ENCODE peak calls at places on chromosomes 16 and 17, in nine cellular contexts. One of them, this sample, is unnamed.

GRCh38 chr17:55420067-55420775 is 1.4 kb downstream of the MMD start:
- DNase-seq in progenitor cell of endocrine pancreas: no peak
- DNase-seq in cardiac fibroblast: no peak
- DNase-seq in nephron progenitor cell: no peak
- DNase-seq in GM06990: peak; percentile 53
- DNase-seq in astrocyte of the spinal cord: no peak
- DNase-seq in left ventricle myocardium inferior: no peak
- DNase-seq in fibroblast of pulmonary artery: no peak
- DNase-seq in brain microvascular endothelial cell: no peak
- DNase-seq in this sample: peak; percentile 47

GRCh38 chr16:74169687-74170522 is 126.7 kb upstream of the PSMD7 start:
- DNase-seq in progenitor cell of endocrine pancreas: no peak
- DNase-seq in cardiac fibroblast: peak; percentile 33
- DNase-seq in nephron progenitor cell: no peak
- DNase-seq in GM06990: no peak
- DNase-seq in astrocyte of the spinal cord: peak; percentile 15
- DNase-seq in left ventricle myocardium inferior: no peak
- DNase-seq in fibroblast of pulmonary artery: peak; percentile 24
- DNase-seq in brain microvascular endothelial cell: peak; percentile 24
- DNase-seq in this sample: no peak

GRCh38 chr16:87146676-87147075 is 170.5 kb downstream of the C16orf95 start:
- DNase-seq in progenitor cell of endocrine pancreas: no peak
- DNase-seq in cardiac fibroblast: no peak
- DNase-seq in nephron progenitor cell: no peak
- DNase-seq in GM06990: no peak
- DNase-seq in astrocyte of the spinal cord: no peak
- DNase-seq in left ventricle myocardium inferior: no peak
- DNase-seq in fibroblast of pulmonary artery: no peak
- DNase-seq in brain microvascular endothelial cell: no peak
- DNase-seq in this sample: no peak

GRCh38 chr17:28406478-28406824 is 439 bp upstream of the SLC46A1 start:
- DNase-seq in progenitor cell of endocrine pancreas: no peak
- DNase-seq in cardiac fibroblast: no peak
- DNase-seq in nephron progenitor cell: no peak
- DNase-seq in GM06990: no peak
- DNase-seq in astrocyte of the spinal cord: no peak
- DNase-seq in left ventricle myocardium inferior: no peak
- DNase-seq in fibroblast of pulmonary artery: no peak
- DNase-seq in brain microvascular endothelial cell: no peak
- DNase-seq in this sample: no peak

GRCh38 chr17:18964018-18964351 is 12.0 kb downstream of the SLC5A10 start:
- DNase-seq in progenitor cell of endocrine pancreas: no peak
- DNase-seq in cardiac fibroblast: no peak
- DNase-seq in nephron progenitor cell: no peak
- DNase-seq in GM06990: no peak
- DNase-seq in astrocyte of the spinal cord: no peak
- DNase-seq in left ventricle myocardium inferior: no peak
- DNase-seq in fibroblast of pulmonary artery: no peak
- DNase-seq in brain microvascular endothelial cell: no peak
- DNase-seq in this sample: no peak

GRCh38 chr17:65079489-65079900 is 23.0 kb upstream of the GNA13 start:
- DNase-seq in progenitor cell of endocrine pancreas: no peak
- DNase-seq in cardiac fibroblast: no peak
- DNase-seq in nephron progenitor cell: no peak
- DNase-seq in GM06990: no peak
- DNase-seq in astrocyte of the spinal cord: no peak
- DNase-seq in left ventricle myocardium inferior: no peak
- DNase-seq in fibroblast of pulmonary artery: no peak
- DNase-seq in brain microvascular endothelial cell: no peak
- DNase-seq in this sample: no peak

GRCh38 chr17:47239663-47240374 is 13.8 kb upstream of the ITGB3 start:
- DNase-seq in progenitor cell of endocrine pancreas: no peak
- DNase-seq in cardiac fibroblast: peak; percentile 100
- DNase-seq in nephron progenitor cell: no peak
- DNase-seq in GM06990: peak; percentile 42
- DNase-seq in astrocyte of the spinal cord: peak; percentile 95
- DNase-seq in left ventricle myocardium inferior: peak; percentile 73
- DNase-seq in fibroblast of pulmonary artery: peak; percentile 99
- DNase-seq in brain microvascular endothelial cell: peak; percentile 99
- DNase-seq in this sample: no peak

GRCh38 chr17:20935740-20936139 is 107.1 kb downstream of the USP22 start:
- DNase-seq in progenitor cell of endocrine pancreas: no peak
- DNase-seq in cardiac fibroblast: peak; percentile 90
- DNase-seq in nephron progenitor cell: no peak
- DNase-seq in GM06990: no peak
- DNase-seq in astrocyte of the spinal cord: peak; percentile 82
- DNase-seq in left ventricle myocardium inferior: no peak
- DNase-seq in fibroblast of pulmonary artery: peak; percentile 86
- DNase-seq in brain microvascular endothelial cell: peak; percentile 29
- DNase-seq in this sample: no peak

GRCh38 chr17:64964796-64965195 is 45.5 kb upstream of the LRRC37A3 start:
- DNase-seq in progenitor cell of endocrine pancreas: no peak
- DNase-seq in cardiac fibroblast: no peak
- DNase-seq in nephron progenitor cell: no peak
- DNase-seq in GM06990: no peak
- DNase-seq in astrocyte of the spinal cord: no peak
- DNase-seq in left ventricle myocardium inferior: no peak
- DNase-seq in fibroblast of pulmonary artery: no peak
- DNase-seq in brain microvascular endothelial cell: no peak
- DNase-seq in this sample: no peak

GRCh38 chr16:64589836-64590235 is 532.0 kb downstream of the CDH11 start:
- DNase-seq in progenitor cell of endocrine pancreas: no peak
- DNase-seq in cardiac fibroblast: peak; percentile 91
- DNase-seq in nephron progenitor cell: no peak
- DNase-seq in GM06990: no peak
- DNase-seq in astrocyte of the spinal cord: peak; percentile 52
- DNase-seq in left ventricle myocardium inferior: no peak
- DNase-seq in fibroblast of pulmonary artery: peak; percentile 53
- DNase-seq in brain microvascular endothelial cell: peak; percentile 74
- DNase-seq in this sample: no peak

GRCh38 chr17:49585422-49586027 is 9.9 kb downstream of the NXPH3 start:
- DNase-seq in progenitor cell of endocrine pancreas: no peak
- DNase-seq in cardiac fibroblast: peak; percentile 19
- DNase-seq in nephron progenitor cell: no peak
- DNase-seq in GM06990: no peak
- DNase-seq in astrocyte of the spinal cord: no peak
- DNase-seq in left ventricle myocardium inferior: no peak
- DNase-seq in fibroblast of pulmonary artery: no peak
- DNase-seq in brain microvascular endothelial cell: no peak
- DNase-seq in this sample: no peak

GRCh38 chr16:14529010-14529669 is 100.9 kb downstream of the PARN start:
- DNase-seq in progenitor cell of endocrine pancreas: peak; percentile 53
- DNase-seq in cardiac fibroblast: peak; percentile 96
- DNase-seq in nephron progenitor cell: peak; percentile 57
- DNase-seq in GM06990: peak; percentile 56
- DNase-seq in astrocyte of the spinal cord: peak; percentile 93
- DNase-seq in left ventricle myocardium inferior: peak; percentile 63
- DNase-seq in fibroblast of pulmonary artery: peak; percentile 96
- DNase-seq in brain microvascular endothelial cell: peak; percentile 82
- DNase-seq in this sample: peak; percentile 64

GRCh38 chr17:77879226-77879895 is 79.1 kb upstream of the TNRC6C start:
- DNase-seq in progenitor cell of endocrine pancreas: no peak
- DNase-seq in cardiac fibroblast: no peak
- DNase-seq in nephron progenitor cell: no peak
- DNase-seq in GM06990: no peak
- DNase-seq in astrocyte of the spinal cord: no peak
- DNase-seq in left ventricle myocardium inferior: no peak
- DNase-seq in fibroblast of pulmonary artery: no peak
- DNase-seq in brain microvascular endothelial cell: no peak
- DNase-seq in this sample: no peak

GRCh38 chr16:65336169-65336568 is 214.3 kb upstream of the CDH11 start:
- DNase-seq in progenitor cell of endocrine pancreas: no peak
- DNase-seq in cardiac fibroblast: peak; percentile 73
- DNase-seq in nephron progenitor cell: no peak
- DNase-seq in GM06990: no peak
- DNase-seq in astrocyte of the spinal cord: peak; percentile 62
- DNase-seq in left ventricle myocardium inferior: no peak
- DNase-seq in fibroblast of pulmonary artery: peak; percentile 33
- DNase-seq in brain microvascular endothelial cell: peak; percentile 80
- DNase-seq in this sample: no peak

GRCh38 chr16:80056334-80056733 is 455.8 kb upstream of the MAF start:
- DNase-seq in progenitor cell of endocrine pancreas: no peak
- DNase-seq in cardiac fibroblast: peak; percentile 60
- DNase-seq in nephron progenitor cell: no peak
- DNase-seq in GM06990: no peak
- DNase-seq in astrocyte of the spinal cord: no peak
- DNase-seq in left ventricle myocardium inferior: no peak
- DNase-seq in fibroblast of pulmonary artery: peak; percentile 5
- DNase-seq in brain microvascular endothelial cell: peak; percentile 51
- DNase-seq in this sample: no peak

GRCh38 chr17:41396340-41396739 is 1.1 kb downstream of the KRT31 start:
- DNase-seq in progenitor cell of endocrine pancreas: no peak
- DNase-seq in cardiac fibroblast: no peak
- DNase-seq in nephron progenitor cell: no peak
- DNase-seq in GM06990: no peak
- DNase-seq in astrocyte of the spinal cord: no peak
- DNase-seq in left ventricle myocardium inferior: no peak
- DNase-seq in fibroblast of pulmonary artery: no peak
- DNase-seq in brain microvascular endothelial cell: no peak
- DNase-seq in this sample: no peak

DNA sequence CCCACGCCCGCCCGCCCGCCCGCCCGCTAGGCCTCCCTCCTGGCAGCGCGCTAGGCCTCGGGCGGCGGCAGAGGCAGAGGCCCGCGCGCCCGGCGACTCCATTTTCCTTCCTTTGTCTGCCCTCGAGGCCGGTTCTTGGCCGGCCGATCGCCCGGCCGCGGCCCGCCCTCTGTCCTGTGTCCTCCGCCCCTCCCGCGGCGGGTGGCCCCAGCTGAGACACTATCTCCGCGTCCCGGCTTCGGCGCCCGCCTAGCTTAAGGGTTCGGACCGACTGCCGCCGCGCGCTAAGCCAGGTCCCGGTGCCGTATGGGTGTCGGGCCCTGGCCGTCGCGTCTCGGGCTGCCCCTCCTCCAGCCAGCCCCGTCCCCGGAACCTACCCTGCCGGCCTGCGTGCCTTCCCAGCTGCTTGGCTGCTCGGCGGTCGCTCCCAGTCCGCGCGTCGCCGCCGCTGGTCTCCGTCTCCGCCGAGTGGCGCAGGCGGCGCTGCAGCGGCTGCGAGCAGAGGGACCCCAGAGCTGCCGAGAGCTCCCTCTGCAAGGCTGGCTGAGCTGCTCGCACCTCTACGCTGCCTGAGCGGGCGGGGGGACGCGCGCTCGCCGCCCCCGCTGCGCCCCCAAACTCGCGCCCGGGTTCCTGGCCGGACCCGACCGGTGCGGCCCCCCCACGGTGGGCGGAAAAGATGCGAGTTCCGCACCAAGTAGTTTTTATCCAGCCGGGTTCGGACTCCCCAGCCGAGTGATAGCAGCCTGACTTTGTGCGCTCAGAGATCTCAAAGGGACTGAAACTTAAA is 787 bp downstream of the CTCF start:
- DNase-seq in progenitor cell of endocrine pancreas: peak; percentile 54
- DNase-seq in cardiac fibroblast: peak; percentile 51
- DNase-seq in nephron progenitor cell: peak; percentile 74
- DNase-seq in GM06990: peak; percentile 84
- DNase-seq in astrocyte of the spinal cord: peak; percentile 51
- DNase-seq in left ventricle myocardium inferior: peak; percentile 69
- DNase-seq in fibroblast of pulmonary artery: peak; percentile 45
- DNase-seq in brain microvascular endothelial cell: peak; percentile 16
- DNase-seq in this sample: no peak
- TF ChIP-seq CTCF in progenitor cell of endocrine pancreas: peak; percentile 37
- TF ChIP-seq CTCF in cardiac fibroblast: no peak
- TF ChIP-seq CTCF in nephron progenitor cell: no peak
- TF ChIP-seq CTCF in GM06990: peak; percentile 10
- TF ChIP-seq CTCF in astrocyte of the spinal cord: peak; percentile 19
- TF ChIP-seq CTCF in left ventricle myocardium inferior: peak; percentile 31
- TF ChIP-seq CTCF in fibroblast of pulmonary artery: no peak
- TF ChIP-seq CTCF in brain microvascular endothelial cell: peak; percentile 25
- TF ChIP-seq CTCF in this sample: peak; percentile 37

DNA sequence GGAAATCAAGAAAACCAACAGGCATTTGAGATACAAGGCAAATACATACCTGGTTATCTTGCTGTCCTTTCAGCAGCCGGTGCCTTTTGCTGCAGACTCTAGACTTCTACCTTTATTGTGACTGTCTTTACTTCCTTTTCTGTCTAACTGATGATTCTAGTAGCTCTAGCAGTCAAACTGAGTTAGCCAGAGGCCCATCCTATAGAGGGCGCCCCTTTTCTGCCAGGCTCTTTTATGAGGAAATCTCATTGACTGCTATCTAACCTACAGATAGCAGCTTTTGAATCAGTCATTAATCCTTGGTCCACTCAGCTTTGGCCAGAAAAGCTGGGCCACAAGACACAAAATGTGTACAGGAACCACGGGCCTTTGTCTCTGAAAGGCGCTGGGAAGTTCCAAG is 87.5 kb upstream of the WSB1 start:
- DNase-seq in progenitor cell of endocrine pancreas: no peak
- DNase-seq in cardiac fibroblast: peak; percentile 9
- DNase-seq in nephron progenitor cell: no peak
- DNase-seq in GM06990: no peak
- DNase-seq in astrocyte of the spinal cord: no peak
- DNase-seq in left ventricle myocardium inferior: no peak
- DNase-seq in fibroblast of pulmonary artery: no peak
- DNase-seq in brain microvascular endothelial cell: no peak
- DNase-seq in this sample: no peak
- TF ChIP-seq CTCF in progenitor cell of endocrine pancreas: no peak
- TF ChIP-seq CTCF in cardiac fibroblast: peak; percentile 5
- TF ChIP-seq CTCF in nephron progenitor cell: no peak
- TF ChIP-seq CTCF in GM06990: peak; percentile 57
- TF ChIP-seq CTCF in astrocyte of the spinal cord: peak; percentile 21
- TF ChIP-seq CTCF in left ventricle myocardium inferior: no peak
- TF ChIP-seq CTCF in fibroblast of pulmonary artery: peak; percentile 31
- TF ChIP-seq CTCF in brain microvascular endothelial cell: peak; percentile 51
- TF ChIP-seq CTCF in this sample: peak; percentile 35

GRCh38 chr16:106623-107324 is 28.7 kb downstream of the MPG start:
- DNase-seq in progenitor cell of endocrine pancreas: no peak
- DNase-seq in cardiac fibroblast: peak; percentile 91
- DNase-seq in nephron progenitor cell: peak; percentile 54
- DNase-seq in GM06990: no peak
- DNase-seq in astrocyte of the spinal cord: peak; percentile 83
- DNase-seq in left ventricle myocardium inferior: no peak
- DNase-seq in fibroblast of pulmonary artery: peak; percentile 90
- DNase-seq in brain microvascular endothelial cell: peak; percentile 76
- DNase-seq in this sample: peak; percentile 83
- TF ChIP-seq CTCF in progenitor cell of endocrine pancreas: peak; percentile 81
- TF ChIP-seq CTCF in cardiac fibroblast: peak; percentile 84
- TF ChIP-seq CTCF in nephron progenitor cell: peak; percentile 80
- TF ChIP-seq CTCF in GM06990: peak; percentile 68
- TF ChIP-seq CTCF in astrocyte of the spinal cord: peak; percentile 79
- TF ChIP-seq CTCF in left ventricle myocardium inferior: peak; percentile 88
- TF ChIP-seq CTCF in fibroblast of pulmonary artery: peak; percentile 86
- TF ChIP-seq CTCF in brain microvascular endothelial cell: peak; percentile 86
- TF ChIP-seq CTCF in this sample: peak; percentile 81

DNA sequence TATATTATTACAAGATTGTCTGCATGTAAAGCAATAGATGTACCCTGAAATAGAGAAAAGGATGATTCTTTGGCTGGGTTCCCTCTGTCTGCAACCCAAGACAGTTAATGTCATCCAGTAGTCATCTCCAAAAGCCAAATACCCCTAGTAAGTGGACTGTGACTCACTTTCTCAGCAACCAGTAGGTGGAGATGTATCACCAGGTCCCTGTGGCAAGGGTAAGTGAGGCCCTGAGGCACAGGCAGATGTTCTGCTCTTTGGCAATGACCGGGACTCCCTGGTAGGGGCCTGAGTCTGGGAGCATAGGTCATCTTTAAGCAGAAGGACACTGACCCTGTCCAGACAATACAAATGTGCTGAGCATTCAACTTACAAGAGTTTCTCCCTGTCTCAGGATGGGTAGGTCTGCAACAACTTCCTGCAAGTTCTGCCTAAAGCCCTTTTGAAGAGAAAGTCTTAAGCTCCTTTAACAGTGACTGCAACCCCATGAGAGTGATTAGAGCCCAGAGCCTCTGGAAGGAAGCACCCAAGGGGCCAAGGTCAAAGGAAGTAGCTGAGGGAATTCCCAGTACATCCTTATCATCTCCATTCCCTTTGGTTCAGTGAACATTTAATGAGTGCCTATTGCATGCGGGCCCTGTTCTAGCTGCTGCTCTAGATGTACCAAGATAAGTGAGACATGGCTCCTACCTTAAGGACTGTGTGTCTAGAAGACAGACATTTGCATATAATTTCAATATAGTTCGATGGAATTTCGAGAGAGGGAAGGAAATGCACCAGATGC is 31.9 kb downstream of the PMP22 start:
- DNase-seq in progenitor cell of endocrine pancreas: no peak
- DNase-seq in cardiac fibroblast: peak; percentile 73
- DNase-seq in nephron progenitor cell: no peak
- DNase-seq in GM06990: no peak
- DNase-seq in astrocyte of the spinal cord: peak; percentile 31
- DNase-seq in left ventricle myocardium inferior: no peak
- DNase-seq in fibroblast of pulmonary artery: peak; percentile 48
- DNase-seq in brain microvascular endothelial cell: peak; percentile 39
- DNase-seq in this sample: no peak
- TF ChIP-seq CTCF in progenitor cell of endocrine pancreas: no peak
- TF ChIP-seq CTCF in cardiac fibroblast: peak; percentile 53
- TF ChIP-seq CTCF in nephron progenitor cell: no peak
- TF ChIP-seq CTCF in GM06990: no peak
- TF ChIP-seq CTCF in astrocyte of the spinal cord: peak; percentile 43
- TF ChIP-seq CTCF in left ventricle myocardium inferior: peak; percentile 44
- TF ChIP-seq CTCF in fibroblast of pulmonary artery: peak; percentile 50
- TF ChIP-seq CTCF in brain microvascular endothelial cell: peak; percentile 62
- TF ChIP-seq CTCF in this sample: no peak

This sample was measured in GM10248.